ENCODE peak calls at places on chromosomes 13 and 19, in seven cellular contexts. L is astrocyte of the spinal cord, O is lower leg skin, D is AG10803, I is cardiac fibroblast, V is ascending aorta, X is brain microvascular endothelial cell. S is an unnamed sample.

GRCh38 chr19:35558400-35559280 is 4.8 kb downstream of the ATP4A start:
- DNase-seq in L (no peak), O (no peak), D (no peak), I (no peak), V (no peak), X (no peak), S (no peak)

GRCh38 chr13:22945321-22946226 is 235.2 kb upstream of the SGCG start:
- DNase-seq in L (no peak), O (peak), D (no peak), I (no peak), V (no peak), X (no peak), S (no peak)

GRCh38 chr13:111165611-111166010 is 50.5 kb downstream of the ARHGEF7 start:
- DNase-seq in L (no peak), O (no peak), D (no peak), I (no peak), V (no peak), X (no peak), S (no peak)

GRCh38 chr19:7729211-7729610 is 2.7 kb downstream of the CLEC4G start:
- DNase-seq in L (no peak), O (no peak), D (no peak), I (no peak), V (no peak), X (no peak), S (no peak)

GRCh38 chr13:99421271-99421670 is 80.0 kb upstream of the TM9SF2 start:
- DNase-seq in L (no peak), O (peak), D (no peak), I (no peak), V (no peak), X (no peak), S (no peak)

GRCh38 chr13:39273953-39274352 is 235.7 kb downstream of the NHLRC3 start:
- DNase-seq in L (peak), O (no peak), D (peak), I (peak), V (no peak), X (no peak), S (peak)

GRCh38 chr19:23409392-23410048 is 14.2 kb upstream of the ZNF91 start:
- DNase-seq in L (no peak), O (peak), D (no peak), I (no peak), V (no peak), X (no peak), S (no peak)

GRCh38 chr19:20165971-20166592 is 932 bp upstream of the ZNF486 start:
- DNase-seq in L (no peak), O (no peak), D (no peak), I (no peak), V (no peak), X (no peak), S (no peak)

GRCh38 chr13:42981853-42982252 is 10.2 kb downstream of the EPSTI1 start:
- DNase-seq in L (no peak), O (no peak), D (no peak), I (no peak), V (no peak), X (no peak), S (peak)

GRCh38 chr19:38559428-38560401 is 58.0 kb downstream of the MAP4K1 start:
- DNase-seq in L (no peak), O (no peak), D (peak), I (no peak), V (no peak), X (no peak), S (peak)

GRCh38 chr13:51624207-51624606 is 39.9 kb downstream of the WDFY2 start:
- DNase-seq in L (no peak), O (no peak), D (no peak), I (no peak), V (no peak), X (no peak), S (no peak)

GRCh38 chr13:67438465-67438864 is 208.3 kb upstream of the PCDH9 start:
- DNase-seq in L (no peak), O (no peak), D (no peak), I (no peak), V (no peak), X (no peak), S (peak)

GRCh38 chr19:46861691-46862503 is 1.1 kb downstream of the ARHGAP35 start:
- DNase-seq in L (peak), O (peak), D (no peak), I (peak), V (no peak), X (no peak), S (peak)

GRCh38 chr19:11164879-11165406 is 9.4 kb upstream of the SPC24 start:
- DNase-seq in L (peak), O (peak), D (peak), I (peak), V (peak), X (no peak), S (no peak)

GRCh38 chr13:100014621-100015020 is 33.0 kb downstream of the ZIC2 start:
- DNase-seq in L (no peak), O (no peak), D (no peak), I (no peak), V (no peak), X (no peak), S (no peak)

GRCh38 chr19:29457413-29457812 is 68.4 kb upstream of the VSTM2B start:
- DNase-seq in L (no peak), O (no peak), D (no peak), I (no peak), V (no peak), X (no peak), S (no peak)

GRCh38 chr13:59643906-59644626 is 519.7 kb downstream of the DIAPH3 start:
- DNase-seq in L (no peak), O (no peak), D (no peak), I (no peak), V (no peak), X (no peak), S (no peak)

GRCh38 chr13:59865398-59865797 is 298.3 kb downstream of the DIAPH3 start:
- DNase-seq in L (peak), O (no peak), D (no peak), I (no peak), V (no peak), X (no peak), S (no peak)

GRCh38 chr19:16062789-16063188 is 13.5 kb upstream of the TPM4 start:
- DNase-seq in L (no peak), O (peak), D (no peak), I (no peak), V (no peak), X (no peak), S (peak)

GRCh38 chr19:41701401-41702075 is 6.9 kb upstream of the CEACAM5 start:
- DNase-seq in L (no peak), O (peak), D (no peak), I (no peak), V (no peak), X (no peak), S (no peak)

GRCh38 chr19:15507068-15508034 is 974 bp upstream of the CYP4F22 start:
- DNase-seq in L (no peak), O (no peak), D (no peak), I (no peak), V (no peak), X (no peak), S (no peak)

GRCh38 chr13:53800011-53800410 is 771.4 kb downstream of the OLFM4 start:
- DNase-seq in L (no peak), O (no peak), D (no peak), I (no peak), V (no peak), X (no peak), S (no peak)

GRCh38 chr19:5941673-5942072 is 27.6 kb downstream of the CAPS start:
- DNase-seq in L (no peak), O (no peak), D (no peak), I (no peak), V (no peak), X (no peak), S (no peak)

GRCh38 chr13:50453238-50453637 is 390.3 kb downstream of the DLEU7 start:
- DNase-seq in L (no peak), O (no peak), D (peak), I (peak), V (no peak), X (no peak), S (peak)

GRCh38 chr19:1884291-1884718 is 991 bp downstream of the ABHD17A start:
- DNase-seq in L (no peak), O (no peak), D (no peak), I (no peak), V (no peak), X (no peak), S (peak)

GRCh38 chr19:16095071-16095571 is 16.6 kb upstream of the RAB8A start:
- DNase-seq in L (no peak), O (no peak), D (no peak), I (no peak), V (no peak), X (no peak), S (no peak)

GRCh38 chr19:9673912-9674668 is 810 bp downstream of the ZNF562 start:
- DNase-seq in L (peak), O (peak), D (no peak), I (peak), V (no peak), X (no peak), S (peak)

GRCh38 chr13:29319451-29319850 is 276.0 kb downstream of the SLC7A1 start:
- DNase-seq in L (no peak), O (no peak), D (no peak), I (no peak), V (no peak), X (no peak), S (no peak)

GRCh38 chr13:24264976-24265375 is 44.4 kb upstream of the C1QTNF9 start:
- DNase-seq in L (no peak), O (peak), D (no peak), I (no peak), V (no peak), X (no peak), S (peak)

GRCh38 chr19:58575183-58576041 is 2.3 kb upstream of the MZF1 start:
- DNase-seq in L (peak), O (peak), D (peak), I (peak), V (peak), X (peak), S (peak)

GRCh38 chr19:19057720-19058119 is 6.1 kb upstream of the SLC25A42 start:
- DNase-seq in L (no peak), O (no peak), D (no peak), I (no peak), V (no peak), X (no peak), S (no peak)

GRCh38 chr13:31320946-31321345 is 121.2 kb downstream of the B3GLCT start:
- DNase-seq in L (no peak), O (no peak), D (no peak), I (no peak), V (no peak), X (no peak), S (no peak)

GRCh38 chr19:58558623-58559274 is 338 bp upstream of the UBE2M start:
- DNase-seq in L (peak), O (peak), D (peak), I (peak), V (peak), X (peak), S (peak)

GRCh38 chr19:35146746-35147466 is 3.9 kb downstream of the FXYD7 start:
- DNase-seq in L (no peak), O (no peak), D (no peak), I (no peak), V (no peak), X (no peak), S (no peak)

GRCh38 chr13:41500501-41500900 is 43.2 kb downstream of the RGCC start:
- DNase-seq in L (no peak), O (no peak), D (peak), I (no peak), V (no peak), X (no peak), S (peak)

GRCh38 chr19:38684078-38684861 is 36.8 kb downstream of the ACTN4 start:
- DNase-seq in L (peak), O (peak), D (peak), I (peak), V (peak), X (peak), S (peak)

GRCh38 chr19:35613574-35613973 is 1.0 kb downstream of the HAUS5 start:
- DNase-seq in L (no peak), O (no peak), D (no peak), I (no peak), V (no peak), X (no peak), S (no peak)

GRCh38 chr19:3761382-3762129 is at the start of gene APBA3:
- DNase-seq in L (peak), O (peak), D (peak), I (peak), V (peak), X (peak), S (peak)

GRCh38 chr19:39923862-39924261 is 10.6 kb downstream of the FCGBP start:
- DNase-seq in L (no peak), O (no peak), D (no peak), I (no peak), V (no peak), X (no peak), S (no peak)

GRCh38 chr19:45475537-45476348 is 7.9 kb downstream of the FOSB start:
- DNase-seq in L (peak), O (no peak), D (peak), I (peak), V (no peak), X (peak), S (peak)

GRCh38 chr19:45476349-45476717 is 8.5 kb downstream of the FOSB start:
- DNase-seq in L (peak), O (no peak), D (no peak), I (peak), V (no peak), X (peak), S (no peak)

GRCh38 chr19:45477713-45478453 is 10.1 kb downstream of the FOSB start:
- DNase-seq in L (no peak), O (no peak), D (peak), I (no peak), V (no peak), X (no peak), S (peak)

GRCh38 chr19:45477216-45477615 is 9.4 kb downstream of the FOSB start:
- DNase-seq in L (no peak), O (no peak), D (no peak), I (no peak), V (no peak), X (peak), S (no peak)

DNA sequence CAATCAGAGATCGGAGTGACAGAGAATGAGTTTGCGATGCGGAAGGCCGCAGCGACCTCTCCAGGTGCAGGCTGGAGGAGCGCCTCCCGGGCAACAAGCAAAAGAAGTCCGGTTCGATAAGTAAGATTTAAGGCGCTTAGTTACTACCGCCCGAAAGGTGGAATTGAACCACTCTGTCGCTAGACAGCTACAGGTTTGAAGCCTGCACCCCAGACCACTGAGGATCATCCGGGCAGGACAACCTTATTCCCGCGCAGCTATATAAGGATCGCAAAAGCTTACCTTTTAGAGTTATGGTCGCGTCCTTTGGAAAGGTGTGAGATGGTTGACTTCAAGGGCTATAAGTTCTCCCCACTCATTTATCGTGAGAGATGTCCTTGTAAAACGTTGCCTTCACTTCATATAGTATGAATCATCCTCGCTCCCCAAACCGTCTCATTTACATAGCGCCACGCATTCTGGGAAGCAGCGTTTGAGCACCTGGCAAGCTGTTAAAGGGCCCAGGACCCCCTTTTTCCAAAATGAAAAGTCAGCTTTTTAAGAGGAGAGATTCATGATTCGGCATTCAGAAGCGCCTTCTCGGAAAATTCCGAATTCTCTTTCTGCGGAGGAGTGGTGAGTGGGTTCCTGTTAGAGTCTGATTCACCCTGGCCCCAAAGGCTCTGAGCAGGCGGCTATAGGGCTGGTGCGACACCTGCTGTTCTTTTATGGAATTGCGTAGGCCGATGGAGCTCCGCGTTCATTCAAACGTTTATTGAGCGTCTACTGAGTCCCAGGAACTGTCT is 10.8 kb downstream of the FOSB start:
- DNase-seq in L (peak), O (peak), D (peak), I (peak), V (peak), X (peak), S (peak)
- H3K4me3 ChIP-seq in L (peak), O (peak), D (peak), I (peak), V (peak), X (peak), S (peak)

GRCh38 chr13:21034602-21035190 is 26.7 kb downstream of the LATS2 start:
- DNase-seq in L (peak), O (peak), D (no peak), I (peak), V (no peak), X (peak), S (no peak)
- TF ChIP-seq CTCF in L (peak), O (no peak), D (no peak), I (peak), V (peak), X (peak), S (no peak)

GRCh38 chr13:27868639-27869435 is 51.0 kb upstream of the PDX1 start:
- DNase-seq in L (peak), O (no peak), D (peak), I (peak), V (no peak), X (peak), S (peak)

GRCh38 chr13:27869436-27870090 is 50.2 kb upstream of the PDX1 start:
- DNase-seq in L (no peak), O (no peak), D (no peak), I (no peak), V (no peak), X (no peak), S (no peak)
- H3K4me3 ChIP-seq in L (no peak), O (no peak), D (no peak), I (no peak), V (no peak), X (no peak), S (no peak)

GRCh38 chr19:34017024-34017423 is 155.3 kb upstream of the LSM14A start:
- DNase-seq in L (no peak), O (no peak), D (no peak), I (no peak), V (no peak), X (no peak), S (no peak)
- TF ChIP-seq CTCF in L (no peak), O (no peak), D (no peak), I (no peak), V (no peak), X (no peak), S (no peak)

GRCh38 chr19:12676384-12676792 is 5.3 kb downstream of the DHPS start:
- DNase-seq in L (peak), O (peak), D (peak), I (peak), V (no peak), X (peak), S (peak)

GRCh38 chr19:12676928-12677327 is 4.8 kb downstream of the DHPS start:
- DNase-seq in L (no peak), O (no peak), D (no peak), I (no peak), V (no peak), X (no peak), S (no peak)

GRCh38 chr19:12681074-12681987 is at the start of gene DHPS:
- DNase-seq in L (peak), O (peak), D (peak), I (peak), V (peak), X (peak), S (peak)

GRCh38 chr19:12675940-12676339 is 5.7 kb downstream of the DHPS start:
- DNase-seq in L (no peak), O (no peak), D (no peak), I (no peak), V (no peak), X (no peak), S (no peak)

DNA sequence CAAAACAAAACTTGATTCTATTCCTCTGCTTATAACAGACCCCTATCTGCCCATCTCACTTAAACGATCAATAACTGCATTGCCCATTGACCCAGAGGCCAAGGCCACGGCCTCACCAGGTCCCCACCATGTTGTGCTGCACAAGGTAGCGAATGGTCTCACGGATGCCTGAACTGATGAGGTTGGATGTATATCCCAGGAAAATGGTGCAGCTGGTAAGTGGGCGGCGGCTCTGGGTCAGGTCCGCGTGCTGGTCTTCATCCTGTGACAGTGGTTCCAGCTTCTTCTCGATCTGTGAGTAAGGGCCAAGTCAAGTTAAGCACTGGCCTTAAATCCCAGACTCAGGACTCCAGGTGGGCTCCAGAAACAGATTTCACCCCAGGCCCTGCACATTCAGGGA is 1.6 kb downstream of the DHPS start:
- DNase-seq in L (no peak), O (no peak), D (no peak), I (no peak), V (no peak), X (no peak), S (no peak)
- H3K4me3 ChIP-seq in L (no peak), O (no peak), D (no peak), I (no peak), V (no peak), X (no peak), S (no peak)

DNA sequence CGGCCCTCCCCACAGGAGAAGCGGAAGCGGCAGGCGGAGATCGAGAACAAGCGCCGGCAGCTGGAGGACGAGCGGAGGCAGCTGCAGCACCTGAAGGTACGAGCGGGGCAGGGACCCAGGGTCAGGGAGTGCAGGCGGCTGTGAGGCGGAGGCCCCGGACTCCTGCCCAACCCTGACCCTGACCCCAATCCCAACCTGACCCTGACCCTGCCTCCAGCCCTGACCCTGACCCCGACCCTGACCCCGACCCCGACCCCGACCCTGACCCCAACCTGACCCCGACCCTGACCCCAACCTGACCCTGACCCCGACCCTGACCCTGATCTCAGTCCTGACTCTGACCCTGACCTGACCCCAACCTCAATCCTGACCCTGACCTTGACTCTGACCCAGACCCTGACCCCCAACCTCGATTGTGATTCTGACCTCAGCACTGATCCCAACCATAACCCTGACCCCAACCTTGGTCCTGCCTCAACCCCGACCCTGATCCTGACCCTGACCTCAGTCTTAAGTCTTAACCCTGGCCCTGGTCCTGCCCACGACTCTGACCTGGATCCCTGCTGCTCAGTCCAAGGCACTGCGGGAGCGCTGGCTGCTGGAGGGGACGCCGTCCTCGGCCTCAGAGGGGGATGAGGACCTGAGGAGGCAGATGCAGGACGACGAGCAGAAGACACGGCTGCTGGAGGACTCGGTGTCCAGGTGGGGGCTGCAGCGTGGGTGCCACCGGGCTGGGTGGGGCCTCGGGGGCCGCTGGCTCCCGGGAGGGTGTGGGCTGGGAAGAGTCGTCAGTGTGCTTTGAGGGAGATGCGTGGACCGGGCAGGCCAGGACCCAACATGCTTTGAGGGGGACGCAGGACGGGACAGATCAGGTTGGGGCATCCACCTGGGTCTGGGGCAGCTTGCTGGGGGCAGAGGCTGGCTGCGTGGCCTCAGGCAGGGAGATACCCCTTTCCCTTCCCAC is 18.5 kb downstream of the PALM start:
- DNase-seq in L (no peak), O (no peak), D (no peak), I (no peak), V (no peak), X (no peak), S (no peak)
- TF ChIP-seq CTCF in L (no peak), O (no peak), D (no peak), I (no peak), V (no peak), X (no peak), S (no peak)

S was measured in epithelial cell of esophagus.